ENCODE peak calls at places on chromosomes 3 and 15, in six cellular contexts. B, A, K, M, V and O are unnamed samples. For H3K9me3, the result is how much of the 10 kb centered on the place peaks cover.

GRCh38 chr15:74752486-74753395 is 4.1 kb downstream of the CYP1A2 start:
- DNase-seq in K (peak), B (peak), A (no peak), V (no peak), M (no peak), O (no peak)

GRCh38 chr3:50164056-50164455 is 8.9 kb downstream of the SEMA3F start:
- DNase-seq in A (no peak), K (peak), M (peak), B (peak), V (no peak), O (no peak)

GRCh38 chr3:173599673-173600072 is 202.1 kb downstream of the NLGN1 start:
- DNase-seq in K (no peak), V (no peak), M (no peak), B (no peak), A (no peak), O (no peak)

GRCh38 chr3:175404667-175405066 is 545.5 kb downstream of the NAALADL2 start:
- DNase-seq in M (no peak), V (no peak), B (no peak), K (peak), A (no peak), O (no peak)

GRCh38 chr3:101081990-101082389 is 88.8 kb upstream of the ABI3BP start:
- DNase-seq in V (no peak), K (no peak), B (no peak), A (no peak), M (no peak), O (no peak)

GRCh38 chr3:105774444-105775180 is 94.2 kb downstream of the CBLB start:
- DNase-seq in B (no peak), M (no peak), A (no peak), V (no peak), K (no peak), O (no peak)

GRCh38 chr15:66042624-66043023 is 173.3 kb downstream of the RAB11A start:
- DNase-seq in A (no peak), M (no peak), K (no peak), V (no peak), B (no peak), O (no peak)

GRCh38 chr15:77474310-77474986 is 53.8 kb downstream of the HMG20A start:
- DNase-seq in M (no peak), K (no peak), V (no peak), B (peak), A (no peak), O (no peak)

GRCh38 chr3:143168518-143169192 is 49.1 kb downstream of the CHST2 start:
- DNase-seq in M (no peak), B (no peak), V (no peak), K (peak), A (no peak), O (no peak)

GRCh38 chr15:68599560-68600071 is 20.8 kb downstream of the CORO2B start:
- DNase-seq in M (peak), K (peak), A (no peak), B (no peak), V (no peak), O (no peak)

GRCh38 chr3:31610700-31611275 is 78.1 kb downstream of the STT3B start:
- DNase-seq in A (no peak), B (no peak), K (peak), V (peak), M (no peak), O (no peak)

GRCh38 chr3:180311242-180311641 is 274.5 kb upstream of the PEX5L start:
- DNase-seq in V (no peak), B (no peak), A (no peak), M (no peak), K (no peak), O (no peak)

GRCh38 chr3:10957976-10958749 is 34.4 kb upstream of the SLC6A1 start:
- DNase-seq in K (peak), M (peak), A (no peak), V (peak), B (peak), O (no peak)

GRCh38 chr15:98658831-98659699 is 10.7 kb downstream of the IGF1R start:
- DNase-seq in B (peak), V (peak), A (peak), K (peak), M (no peak), O (no peak)

GRCh38 chr15:60091150-60091549 is 87.0 kb downstream of the FOXB1 start:
- DNase-seq in A (no peak), M (no peak), V (no peak), B (peak), K (peak), O (no peak)

GRCh38 chr3:1583044-1583443 is 490.2 kb downstream of the CNTN6 start:
- DNase-seq in A (no peak), K (no peak), M (no peak), B (no peak), V (no peak), O (no peak)

GRCh38 chr15:100263721-100264455 is 77.9 kb downstream of the ADAMTS17 start:
- DNase-seq in A (no peak), M (no peak), B (no peak), V (no peak), K (no peak), O (no peak)

GRCh38 chr3:4906107-4906621 is 73.1 kb upstream of the BHLHE40 start:
- DNase-seq in B (no peak), A (no peak), K (peak), V (no peak), M (no peak), O (no peak)

GRCh38 chr15:40038267-40038653 is 721 bp downstream of the SRP14 start:
- DNase-seq in B (no peak), K (peak), M (no peak), A (no peak), V (no peak), O (no peak)

GRCh38 chr15:87348746-87349145 is 907.8 kb downstream of the NTRK3 start:
- DNase-seq in M (no peak), V (no peak), B (no peak), K (peak), A (no peak), O (no peak)

GRCh38 chr3:42077785-42078184 is 13.4 kb upstream of the TRAK1 start:
- DNase-seq in B (no peak), K (no peak), M (peak), A (no peak), V (no peak), O (no peak)

GRCh38 chr3:114290911-114291901 is 2.6 kb upstream of the TIGIT start:
- DNase-seq in A (peak), B (peak), M (peak), K (peak), V (peak), O (peak)

GRCh38 chr3:126715432-126715831 is 11.4 kb downstream of the CHCHD6 start:
- DNase-seq in A (no peak), B (no peak), K (no peak), V (no peak), M (no peak), O (no peak)

GRCh38 chr15:60179786-60180391 is 175.8 kb downstream of the FOXB1 start:
- DNase-seq in K (peak), M (no peak), V (no peak), B (no peak), A (peak), O (no peak)

GRCh38 chr3:4583441-4583840 is 90.3 kb downstream of the ITPR1 start:
- DNase-seq in K (peak), B (no peak), V (peak), A (no peak), M (no peak), O (no peak)

GRCh38 chr3:95148107-95148506 is 1085.2 kb downstream of the NSUN3 start:
- DNase-seq in A (no peak), B (no peak), M (no peak), V (no peak), K (no peak), O (no peak)

GRCh38 chr15:70494861-70495571 is 268.3 kb downstream of the UACA start:
- DNase-seq in V (no peak), M (no peak), K (peak), B (no peak), A (no peak), O (no peak)

GRCh38 chr3:187519428-187519890 is 150.7 kb downstream of the SST start:
- DNase-seq in M (no peak), V (no peak), A (no peak), B (no peak), K (peak), O (no peak)

GRCh38 chr3:196298521-196298920 is 11.0 kb upstream of the PCYT1A start:
- DNase-seq in V (no peak), B (no peak), K (no peak), A (no peak), M (no peak), O (no peak)

GRCh38 chr15:99511529-99511864 is 54.3 kb upstream of the MEF2A start:
- DNase-seq in K (peak), M (no peak), B (no peak), A (no peak), V (no peak), O (no peak)

GRCh38 chr3:112846764-112847163 is at the start of gene CD200R1L:
- DNase-seq in A (no peak), V (no peak), K (no peak), B (no peak), M (no peak), O (no peak)
- H3K9me3 ChIP-seq in A (under half), V (under half), K (under half), B (under half), M (under half), O (under half)

GRCh38 chr15:20355256-20355868 is 186.2 kb downstream of the GOLGA6L6 start:
- DNase-seq in V (no peak), B (no peak), A (no peak), K (no peak), M (no peak), O (no peak)

GRCh38 chr15:20351448-20351961 is 190.1 kb downstream of the GOLGA6L6 start:
- DNase-seq in M (peak), B (peak), A (no peak), K (no peak), V (no peak), O (no peak)

GRCh38 chr15:20356444-20357138 is 185.0 kb downstream of the GOLGA6L6 start:
- DNase-seq in M (peak), K (no peak), A (peak), B (peak), V (peak), O (peak)

GRCh38 chr15:20352241-20353200 is 189.1 kb downstream of the GOLGA6L6 start:
- DNase-seq in V (no peak), M (no peak), K (no peak), A (no peak), B (no peak), O (no peak)

GRCh38 chr15:20353966-20354883 is 187.4 kb downstream of the GOLGA6L6 start:
- DNase-seq in B (no peak), M (no peak), V (no peak), K (no peak), A (no peak), O (no peak)
- H3K9me3 ChIP-seq in B (under half), M (under half), V (under half), K (under half), A (under half), O (under half)

GRCh38 chr15:27237319-27237939 is 266.4 kb downstream of the GABRG3 start:
- DNase-seq in K (no peak), A (no peak), M (no peak), V (no peak), B (no peak), O (no peak)

GRCh38 chr15:27235689-27236088 is 264.7 kb downstream of the GABRG3 start:
- DNase-seq in V (no peak), A (no peak), B (no peak), M (no peak), K (no peak), O (no peak)

GRCh38 chr15:27234593-27234992 is 263.6 kb downstream of the GABRG3 start:
- DNase-seq in A (no peak), M (no peak), K (no peak), V (no peak), B (no peak), O (no peak)

GRCh38 chr15:27235161-27235560 is 264.2 kb downstream of the GABRG3 start:
- DNase-seq in M (no peak), K (no peak), V (no peak), B (no peak), A (no peak), O (no peak)

DNA sequence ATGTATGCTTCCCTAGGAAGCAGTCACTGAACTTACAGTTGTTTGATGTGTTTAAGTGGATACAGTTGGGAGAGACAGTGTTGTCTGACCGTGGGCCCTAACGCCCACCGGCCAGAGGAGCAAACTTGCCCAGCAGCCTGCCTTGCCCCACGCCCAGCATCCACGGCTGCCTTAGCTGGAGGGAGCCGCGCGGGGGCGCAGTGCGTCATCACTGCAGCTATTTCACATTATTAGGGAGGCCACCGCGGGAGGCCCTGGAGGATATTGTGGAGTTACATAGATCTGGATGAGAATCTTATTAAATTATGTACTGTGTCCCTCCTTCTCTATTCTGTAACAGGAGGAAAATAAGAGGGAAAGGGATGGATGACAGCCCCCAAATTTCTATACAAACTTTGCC is 267.2 kb downstream of the GABRG3 start:
- DNase-seq in A (no peak), V (no peak), K (no peak), M (no peak), B (no peak), O (no peak)
- H3K9me3 ChIP-seq in A (under half), V (under half), K (under half), M (under half), B (under half), O (under half)

GRCh38 chr3:75042941-75043340 is 428.5 kb upstream of the CNTN3 start:
- DNase-seq in B (no peak), M (no peak), V (no peak), A (no peak), K (no peak), O (no peak)
- H3K9me3 ChIP-seq in B (under half), M (under half), V (under half), A (under half), K (under half), O (under half)

GRCh38 chr3:72776-73175 is 123.8 kb upstream of the CHL1 start:
- DNase-seq in A (no peak), B (no peak), V (no peak), K (no peak), M (no peak), O (no peak)
- H3K9me3 ChIP-seq in A (under half), B (under half), V (under half), K (under half), M (under half), O (under half)

GRCh38 chr3:128473180-128473519 is 6.5 kb upstream of the DNAJB8 start:
- DNase-seq in A (no peak), K (no peak), V (no peak), M (no peak), B (no peak), O (no peak)
- H3K9me3 ChIP-seq in A (under half), K (under half), V (under half), M (under half), B (under half), O (under half)

GRCh38 chr3:33125840-33126239 is 12.0 kb downstream of the CRTAP start:
- DNase-seq in V (no peak), M (no peak), A (no peak), K (no peak), B (no peak), O (no peak)
- H3K9me3 ChIP-seq in V (under half), M (under half), A (under half), K (under half), B (under half), O (under half)

GRCh38 chr15:26298666-26299065 is 435.5 kb upstream of the ATP10A start:
- DNase-seq in A (no peak), K (no peak), V (no peak), B (no peak), M (no peak), O (no peak)
- H3K9me3 ChIP-seq in A (under half), K (under half), V (under half), B (under half), M (under half), O (under half)